ENCODE peak calls at places on chromosomes 13 and 19, in eight cellular contexts. E is C1 segment of cervical spinal cord, H is T follicular helper cell, O is progenitor cell of endocrine pancreas, G is stromal cell of bone marrow, L is LHCN-M2, B is WTC11, Z is Daoy. D is an unnamed sample.

GRCh38 chr19:16535381-16535780 is 6.9 kb downstream of the CHERP start:
- DNase-seq in E (no peak), Z (no peak), H (no peak), O (no peak), L (no peak), G (no peak), B (no peak), D (no peak)

GRCh38 chr13:102825921-102826706 is 19.7 kb upstream of the ERCC5 start:
- DNase-seq in E (no peak), B (no peak), O (no peak), H (no peak), L (peak), G (peak), Z (peak), D (no peak)

GRCh38 chr13:30303269-30303668 is 4.1 kb downstream of the KATNAL1 start:
- DNase-seq in B (no peak), H (no peak), L (no peak), Z (no peak), E (no peak), G (no peak), O (no peak), D (no peak)

GRCh38 chr13:109647699-109648098 is 138.7 kb downstream of the IRS2 start:
- DNase-seq in L (no peak), Z (no peak), H (no peak), B (no peak), E (no peak), G (no peak), O (no peak), D (no peak)

GRCh38 chr19:29598036-29598435 is 8.0 kb upstream of the POP4 start:
- DNase-seq in B (no peak), E (no peak), Z (no peak), G (no peak), L (no peak), O (no peak), H (no peak), D (no peak)

GRCh38 chr13:104705031-104705750 is 1639.0 kb upstream of the SLC10A2 start:
- DNase-seq in O (no peak), B (no peak), E (no peak), H (no peak), L (no peak), Z (no peak), G (no peak), D (no peak)

GRCh38 chr19:40335855-40336700 is 12.1 kb downstream of the C19orf47 start:
- DNase-seq in G (peak), Z (peak), O (no peak), B (no peak), L (peak), E (no peak), H (no peak), D (no peak)

GRCh38 chr19:20162821-20163220 is 4.2 kb upstream of the ZNF486 start:
- DNase-seq in H (peak), O (no peak), B (no peak), L (no peak), G (no peak), Z (no peak), E (no peak), D (no peak)

GRCh38 chr13:44692173-44692713 is 116.1 kb upstream of the TSC22D1 start:
- DNase-seq in L (peak), H (no peak), O (no peak), B (no peak), E (no peak), Z (peak), G (no peak), D (no peak)

GRCh38 chr19:10353793-10354391 is 14.5 kb upstream of the ICAM3 start:
- DNase-seq in Z (peak), H (no peak), L (no peak), G (no peak), B (peak), O (peak), E (no peak), D (no peak)

GRCh38 chr13:62678039-62678438 is 1262.4 kb upstream of the PCDH20 start:
- DNase-seq in E (no peak), L (no peak), Z (no peak), H (no peak), G (no peak), O (no peak), B (no peak), D (no peak)

GRCh38 chr13:59305896-59306295 is 857.8 kb downstream of the DIAPH3 start:
- DNase-seq in Z (no peak), E (no peak), L (no peak), H (no peak), G (no peak), O (no peak), B (no peak), D (no peak)

GRCh38 chr19:48149430-48149829 is 20.7 kb downstream of the LIG1 start:
- DNase-seq in E (no peak), O (no peak), H (no peak), B (no peak), G (no peak), Z (no peak), L (no peak), D (no peak)

GRCh38 chr19:35643255-35644205 is 2.0 kb downstream of the ETV2 start:
- DNase-seq in H (peak), O (peak), E (peak), B (peak), G (peak), Z (peak), L (peak), D (peak)

GRCh38 chr19:37953125-37953524 is 46.1 kb downstream of the SIPA1L3 start:
- DNase-seq in O (no peak), G (no peak), E (no peak), L (no peak), B (no peak), H (no peak), Z (no peak), D (no peak)

GRCh38 chr13:38755792-38756191 is 68.9 kb downstream of the FREM2 start:
- DNase-seq in G (no peak), H (no peak), E (no peak), L (no peak), O (no peak), B (no peak), Z (no peak), D (no peak)

GRCh38 chr19:1917926-1918325 is 12.7 kb downstream of the ADAT3 start:
- DNase-seq in E (no peak), Z (no peak), O (no peak), L (no peak), B (no peak), G (no peak), H (no peak), D (no peak)

GRCh38 chr13:50284540-50284939 is 269.3 kb downstream of the KCNRG start:
- DNase-seq in L (no peak), Z (no peak), O (no peak), H (no peak), E (no peak), G (no peak), B (no peak), D (no peak)

GRCh38 chr19:39871362-39871761 is 25.2 kb upstream of the FBL start:
- DNase-seq in H (no peak), E (no peak), Z (no peak), B (no peak), O (no peak), G (no peak), L (no peak), D (no peak)

GRCh38 chr13:96958286-96958891 is 35.9 kb downstream of the OXGR1 start:
- DNase-seq in Z (peak), H (no peak), O (no peak), L (peak), G (peak), E (no peak), B (no peak), D (peak)

GRCh38 chr13:27432612-27433210 is 8.3 kb downstream of the GTF3A start:
- DNase-seq in L (no peak), O (no peak), Z (no peak), E (no peak), G (no peak), B (no peak), H (no peak), D (no peak)

GRCh38 chr19:2123682-2124387 is 27.1 kb downstream of the IZUMO4 start:
- DNase-seq in H (no peak), O (no peak), L (peak), E (no peak), G (no peak), Z (no peak), B (peak), D (peak)

GRCh38 chr19:5240011-5240410 is 100.6 kb downstream of the PTPRS start:
- DNase-seq in O (no peak), L (no peak), G (no peak), H (no peak), B (no peak), E (no peak), Z (no peak), D (no peak)

GRCh38 chr19:7013678-7014077 is 7.6 kb downstream of the MBD3L2B start:
- DNase-seq in O (no peak), B (no peak), G (no peak), E (no peak), H (no peak), Z (peak), L (peak), D (no peak)

GRCh38 chr13:93942016-93942415 is 537.5 kb downstream of the DCT start:
- DNase-seq in L (no peak), O (no peak), B (no peak), Z (no peak), E (no peak), G (no peak), H (no peak), D (no peak)

GRCh38 chr19:43708716-43709115 is 7.2 kb upstream of the IRGC start:
- DNase-seq in Z (no peak), H (no peak), E (no peak), B (no peak), L (no peak), G (no peak), O (no peak), D (no peak)

GRCh38 chr13:45198041-45198440 is 2.8 kb downstream of the KCTD4 start:
- DNase-seq in Z (no peak), O (no peak), H (no peak), E (no peak), G (no peak), L (no peak), B (no peak), D (no peak)

GRCh38 chr19:35033067-35034004 is 3.1 kb downstream of the SCN1B start:
- DNase-seq in H (no peak), Z (no peak), B (no peak), L (no peak), O (no peak), E (peak), G (no peak), D (no peak)

GRCh38 chr19:38702278-38702677 is 42.0 kb downstream of the CAPN12 start:
- DNase-seq in O (no peak), G (no peak), E (no peak), Z (no peak), L (peak), B (no peak), H (no peak), D (no peak)

GRCh38 chr13:37515226-37515625 is 83.3 kb downstream of the POSTN start:
- DNase-seq in L (no peak), G (no peak), E (no peak), O (no peak), B (no peak), Z (no peak), H (no peak), D (no peak)

GRCh38 chr13:35926859-35927530 is 204.2 kb downstream of the DCLK1 start:
- DNase-seq in G (no peak), Z (peak), L (peak), O (no peak), E (no peak), B (no peak), H (no peak), D (no peak)

D was measured in HAP-1.